ENCODE peak calls at places on chromosomes 11 and 22, in six cellular contexts. V, N, H, J, B and U are unnamed samples.

GRCh38 chr22:30328466-30329049 is 1.8 kb upstream of the TBC1D10A start:
- DNase-seq in J (no peak), V (no peak), N (no peak), B (no peak), H (no peak), U (no peak)

GRCh38 chr11:93494341-93494740 is 48.9 kb downstream of the SMCO4 start:
- DNase-seq in N (no peak), J (no peak), H (no peak), V (no peak), B (no peak), U (peak)

GRCh38 chr22:42844756-42845155 is 12.3 kb downstream of the ARFGAP3 start:
- DNase-seq in V (peak), N (peak), J (no peak), B (peak), H (no peak), U (no peak)

GRCh38 chr11:113828186-113828585 is 47.2 kb downstream of the USP28 start:
- DNase-seq in V (no peak), N (no peak), B (no peak), J (no peak), H (no peak), U (no peak)

GRCh38 chr11:76793391-76793811 is 10.2 kb downstream of the TSKU start:
- DNase-seq in H (no peak), V (no peak), N (no peak), B (no peak), J (no peak), U (peak)

GRCh38 chr22:36628561-36629060 is 74.9 kb downstream of the CACNG2 start:
- DNase-seq in V (no peak), B (no peak), N (no peak), J (no peak), H (no peak), U (no peak)

GRCh38 chr11:67584881-67585873 is 1.6 kb downstream of the GSTP1 start:
- DNase-seq in B (no peak), J (no peak), N (no peak), V (no peak), H (no peak), U (no peak)

GRCh38 chr22:39664485-39665200 is 94.1 kb downstream of the CACNA1I start:
- DNase-seq in H (no peak), V (no peak), J (peak), B (no peak), N (no peak), U (no peak)

GRCh38 chr11:3180869-3181268 is 15.8 kb upstream of the OSBPL5 start:
- DNase-seq in B (no peak), J (no peak), V (no peak), N (no peak), H (no peak), U (no peak)

GRCh38 chr22:39706406-39707150 is 136.0 kb downstream of the CACNA1I start:
- DNase-seq in B (no peak), J (no peak), V (no peak), H (no peak), N (no peak), U (no peak)

GRCh38 chr11:2342557-2342956 is 34.6 kb upstream of the CD81 start:
- DNase-seq in B (no peak), V (no peak), J (no peak), N (no peak), H (no peak), U (no peak)

GRCh38 chr11:8365542-8365941 is 101.9 kb upstream of the LMO1 start:
- DNase-seq in V (no peak), B (no peak), H (no peak), N (no peak), J (peak), U (no peak)

GRCh38 chr11:47775240-47775869 is 8.2 kb upstream of the FNBP4 start:
- DNase-seq in J (no peak), H (no peak), N (no peak), V (no peak), B (no peak), U (no peak)

GRCh38 chr11:100739636-100740035 is 52.5 kb downstream of the ARHGAP42 start:
- DNase-seq in H (no peak), J (no peak), V (peak), N (peak), B (peak), U (peak)

GRCh38 chr11:92295175-92296137 is 70.8 kb downstream of the FAT3 start:
- DNase-seq in N (no peak), H (no peak), B (peak), V (peak), J (no peak), U (peak)

GRCh38 chr11:129973068-129973467 is 29.6 kb downstream of the PRDM10 start:
- DNase-seq in J (no peak), H (no peak), V (no peak), N (no peak), B (no peak), U (no peak)

GRCh38 chr11:2428322-2428795 is 16.0 kb downstream of the TRPM5 start:
- DNase-seq in B (peak), V (peak), N (no peak), H (no peak), J (peak), U (peak)

GRCh38 chr11:96256213-96256580 is 86.8 kb downstream of the MAML2 start:
- DNase-seq in V (no peak), H (no peak), B (no peak), J (no peak), N (no peak), U (no peak)

GRCh38 chr11:122234257-122234656 is 118.2 kb upstream of the BLID start:
- DNase-seq in B (no peak), H (no peak), J (no peak), V (no peak), N (no peak), U (no peak)

GRCh38 chr11:8732748-8733241 is 50.2 kb downstream of the RPL27A start:
- DNase-seq in N (peak), J (no peak), B (no peak), H (peak), V (peak), U (peak)

GRCh38 chr11:61607920-61608599 is 27.2 kb upstream of the SYT7 start:
- DNase-seq in H (no peak), J (no peak), N (no peak), V (no peak), B (no peak), U (no peak)

GRCh38 chr11:70299636-70300035 is 29.1 kb downstream of the PPFIA1 start:
- DNase-seq in V (no peak), B (no peak), N (no peak), J (no peak), H (no peak), U (no peak)

GRCh38 chr11:123195182-123196059 is at the start of gene CLMP:
- DNase-seq in B (no peak), J (peak), H (no peak), N (no peak), V (peak), U (peak)

GRCh38 chr11:110376711-110377324 is 52.9 kb upstream of the FDX1 start:
- DNase-seq in V (peak), N (peak), J (peak), H (peak), B (peak), U (peak)

GRCh38 chr11:12840871-12841516 is 166.8 kb downstream of the TEAD1 start:
- DNase-seq in B (no peak), V (peak), J (no peak), N (no peak), H (no peak), U (no peak)

GRCh38 chr11:44057340-44057739 is 8.7 kb upstream of the ACCS start:
- DNase-seq in V (no peak), N (no peak), J (no peak), H (no peak), B (no peak), U (no peak)

GRCh38 chr22:30606455-30607299 is at the start of gene TCN2:
- DNase-seq in B (peak), V (peak), J (peak), H (peak), N (no peak), U (peak)

GRCh38 chr11:79600747-79601146 is 159.9 kb upstream of the TENM4 start:
- DNase-seq in V (no peak), B (no peak), H (no peak), N (no peak), J (no peak), U (no peak)

GRCh38 chr11:117604349-117604995 is 192.5 kb downstream of the DSCAML1 start:
- DNase-seq in H (no peak), N (no peak), B (no peak), J (no peak), V (no peak), U (no peak)

GRCh38 chr22:49710746-49711145 is 116.9 kb downstream of the BRD1 start:
- DNase-seq in J (no peak), V (no peak), B (no peak), N (no peak), H (no peak), U (no peak)

GRCh38 chr11:59755701-59756495 is 722 bp downstream of the STX3 start:
- DNase-seq in N (no peak), V (peak), J (peak), H (peak), B (peak), U (peak)

GRCh38 chr11:60303661-60304060 is 23.2 kb downstream of the MS4A4A start:
- DNase-seq in N (no peak), B (no peak), J (no peak), V (no peak), H (no peak), U (no peak)

GRCh38 chr22:30127749-30128166 is 47.5 kb downstream of the HORMAD2 start:
- DNase-seq in V (peak), N (no peak), J (no peak), H (no peak), B (peak), U (peak)

DNA sequence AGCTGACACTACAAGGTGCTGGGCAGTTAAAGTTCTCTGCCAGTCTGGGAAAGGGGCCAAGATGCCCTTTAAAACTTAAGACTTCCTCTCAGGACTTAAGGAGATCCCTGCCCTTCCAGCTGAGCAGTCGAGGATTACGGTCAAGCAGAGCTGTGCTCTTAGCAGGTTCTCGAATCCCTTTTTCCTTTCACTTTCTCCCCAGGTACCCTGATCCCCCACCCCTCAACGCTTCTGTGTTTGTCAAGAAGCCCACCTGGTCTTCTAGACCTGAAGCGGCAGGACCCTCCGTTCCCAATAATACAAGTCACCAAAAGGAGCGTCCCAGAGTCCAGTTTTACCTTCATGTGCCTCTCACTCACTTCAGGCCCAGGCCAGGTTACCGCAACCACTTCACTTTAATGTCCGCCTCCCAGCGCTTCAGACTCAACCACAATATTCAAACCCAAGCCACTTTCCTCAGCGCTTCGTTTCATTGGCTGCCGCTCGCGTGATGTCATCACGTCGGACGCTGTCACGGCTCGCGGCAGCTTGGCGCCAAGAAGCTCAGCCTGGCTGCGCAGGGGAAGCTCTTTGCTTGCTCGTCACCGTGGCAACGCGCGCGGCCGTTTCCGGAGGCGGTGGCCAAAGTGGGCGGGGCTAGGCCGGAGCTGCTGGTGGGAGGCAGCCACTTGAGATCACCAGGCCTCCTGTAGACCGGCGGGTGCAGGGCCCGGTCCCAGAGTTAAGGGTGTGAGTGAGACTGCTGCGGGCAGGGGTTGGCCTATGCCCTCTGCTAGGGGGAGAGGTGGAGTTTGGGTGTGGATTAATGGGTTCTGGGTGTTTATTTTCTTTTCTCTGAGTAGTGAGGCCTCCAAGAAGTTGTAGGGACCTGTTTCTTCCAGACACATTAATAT is at the start of the genes KIF18A and METTL15:
- DNase-seq in H (peak), J (peak), V (peak), B (peak), N (peak), U (peak)
- TF ChIP-seq CTCF in H (no peak), J (no peak), V (no peak), B (no peak), N (no peak), U (no peak)

DNA sequence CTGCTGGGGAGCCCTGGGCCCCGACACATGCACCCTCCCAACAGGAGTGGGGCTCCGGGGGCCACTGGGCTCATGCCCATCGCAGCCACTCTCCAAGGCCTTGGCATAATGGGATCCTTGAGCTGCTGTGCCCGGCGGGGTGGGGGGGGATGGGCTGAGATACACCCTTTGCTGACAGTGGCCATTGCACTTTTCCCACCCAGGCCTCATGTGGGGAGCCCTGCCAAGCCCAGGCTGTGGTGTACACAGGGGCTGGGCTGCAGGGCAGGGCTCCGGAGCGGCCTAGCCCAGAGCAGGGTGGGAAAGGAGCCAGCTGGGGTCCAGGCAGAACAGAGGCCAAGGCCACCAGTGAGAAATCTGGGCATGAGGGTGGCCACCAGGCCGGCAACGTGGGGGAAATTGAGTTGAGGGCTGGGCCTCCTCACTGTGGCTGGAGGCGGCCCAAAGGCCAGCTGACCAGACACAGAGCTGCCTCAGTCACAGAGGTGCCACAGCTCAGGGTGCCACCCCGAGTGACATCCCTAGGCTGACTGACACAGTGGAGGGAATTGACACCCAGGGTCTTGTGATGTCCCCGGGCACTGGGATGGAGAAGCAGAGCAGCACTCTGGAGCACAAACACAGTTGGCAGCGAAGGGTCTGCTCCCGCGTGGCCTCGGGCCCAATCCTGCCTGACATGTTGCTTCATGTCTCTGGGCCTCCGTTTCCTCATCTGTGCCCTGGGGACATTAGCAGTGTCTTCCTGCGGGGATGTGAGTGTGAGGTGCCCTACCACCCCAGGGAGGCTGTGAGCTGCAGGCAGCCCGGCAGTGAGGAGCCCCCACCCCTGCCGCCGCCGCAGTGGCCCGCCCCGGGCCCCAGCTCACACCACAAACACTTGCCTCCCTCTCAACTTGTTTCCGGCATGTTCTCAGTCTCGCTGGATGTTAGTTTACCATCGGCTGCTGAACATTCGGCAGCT is 30.4 kb downstream of the RTN4R start:
- DNase-seq in H (no peak), N (no peak), J (no peak), V (no peak), B (no peak), U (no peak)
- TF ChIP-seq CTCF in H (no peak), N (no peak), J (no peak), V (no peak), B (no peak), U (no peak)

GRCh38 chr11:77909277-77909676 is 85.2 kb downstream of the INTS4 start:
- DNase-seq in B (no peak), N (no peak), J (no peak), H (no peak), V (no peak), U (no peak)

GRCh38 chr11:77908835-77909234 is 85.6 kb downstream of the INTS4 start:
- DNase-seq in N (no peak), B (no peak), V (no peak), J (no peak), H (no peak), U (no peak)
- TF ChIP-seq CTCF in N (no peak), B (no peak), V (no peak), J (no peak), H (no peak), U (no peak)

GRCh38 chr11:97259884-97260283 is 870.1 kb downstream of the JRKL start:
- DNase-seq in N (no peak), H (no peak), J (no peak), B (no peak), V (no peak), U (no peak)
- TF ChIP-seq CTCF in N (no peak), H (no peak), J (no peak), B (no peak), V (no peak), U (no peak)

GRCh38 chr11:32962016-32962415 is 53.7 kb upstream of the DEPDC7 start:
- DNase-seq in H (no peak), J (no peak), B (no peak), V (peak), N (peak), U (peak)

GRCh38 chr11:32963721-32964120 is 52.0 kb upstream of the DEPDC7 start:
- DNase-seq in V (no peak), H (no peak), B (no peak), N (no peak), J (no peak), U (no peak)

GRCh38 chr11:32960553-32961164 is 55.0 kb upstream of the DEPDC7 start:
- DNase-seq in V (peak), J (no peak), H (no peak), N (peak), B (peak), U (peak)
- TF ChIP-seq CTCF in V (peak), J (peak), H (peak), N (peak), B (peak), U (peak)

GRCh38 chr22:37965940-37966664 is 12.6 kb downstream of the POLR2F start:
- DNase-seq in N (no peak), J (no peak), H (no peak), B (no peak), V (peak), U (peak)
- TF ChIP-seq CTCF in N (no peak), J (no peak), H (no peak), B (no peak), V (no peak), U (no peak)

GRCh38 chr11:121122328-121122727 is 21.3 kb downstream of the TECTA start:
- DNase-seq in N (no peak), V (no peak), H (no peak), B (no peak), J (no peak), U (no peak)
- TF ChIP-seq CTCF in N (no peak), V (no peak), H (no peak), B (no peak), J (no peak), U (no peak)